ENCODE peak calls at places on chromosomes 4 and X, in nine cellular contexts. One of them, this sample, is unnamed.

GRCh38 chr4:140078366-140078765 is 75.6 kb downstream of the MAML3 start:
- DNase-seq in endodermal cell: peak; percentile 86
- DNase-seq in epithelial cell of esophagus: no peak
- DNase-seq in fibroblast of lung: no peak
- DNase-seq in heart left ventricle: peak; percentile 69
- DNase-seq in lower lobe of right lung: no peak
- DNase-seq in IMR-90: peak; percentile 51
- DNase-seq in GM12865: no peak
- DNase-seq in astrocyte of the cerebellum: no peak
- DNase-seq in this sample: no peak

GRCh38 chr4:151530230-151530629 is 121.3 kb downstream of the FHIP1A start:
- DNase-seq in endodermal cell: no peak
- DNase-seq in epithelial cell of esophagus: peak; percentile 73
- DNase-seq in fibroblast of lung: no peak
- DNase-seq in heart left ventricle: no peak
- DNase-seq in lower lobe of right lung: no peak
- DNase-seq in IMR-90: no peak
- DNase-seq in GM12865: no peak
- DNase-seq in astrocyte of the cerebellum: no peak
- DNase-seq in this sample: no peak

GRCh38 chrX:147376601-147377387 is 534.9 kb upstream of the FMR1 start:
- DNase-seq in endodermal cell: peak; percentile 65
- DNase-seq in epithelial cell of esophagus: no peak
- DNase-seq in fibroblast of lung: no peak
- DNase-seq in heart left ventricle: no peak
- DNase-seq in lower lobe of right lung: peak; percentile 4
- DNase-seq in IMR-90: no peak
- DNase-seq in GM12865: no peak
- DNase-seq in astrocyte of the cerebellum: no peak
- DNase-seq in this sample: no peak

GRCh38 chr4:1199556-1200331 is 27.4 kb upstream of the SPON2 start:
- DNase-seq in endodermal cell: peak; percentile 36
- DNase-seq in epithelial cell of esophagus: no peak
- DNase-seq in fibroblast of lung: no peak
- DNase-seq in heart left ventricle: no peak
- DNase-seq in lower lobe of right lung: no peak
- DNase-seq in IMR-90: no peak
- DNase-seq in GM12865: no peak
- DNase-seq in astrocyte of the cerebellum: no peak
- DNase-seq in this sample: no peak

GRCh38 chr4:119765951-119766350 is 137.3 kb upstream of the PDE5A start:
- DNase-seq in endodermal cell: no peak
- DNase-seq in epithelial cell of esophagus: no peak
- DNase-seq in fibroblast of lung: peak; percentile 26
- DNase-seq in heart left ventricle: no peak
- DNase-seq in lower lobe of right lung: no peak
- DNase-seq in IMR-90: no peak
- DNase-seq in GM12865: no peak
- DNase-seq in astrocyte of the cerebellum: no peak
- DNase-seq in this sample: no peak

GRCh38 chr4:80407246-80407645 is 71.7 kb downstream of the CFAP299 start:
- DNase-seq in endodermal cell: no peak
- DNase-seq in epithelial cell of esophagus: no peak
- DNase-seq in fibroblast of lung: peak; percentile 77
- DNase-seq in heart left ventricle: peak; percentile 31
- DNase-seq in lower lobe of right lung: no peak
- DNase-seq in IMR-90: peak; percentile 88
- DNase-seq in GM12865: no peak
- DNase-seq in astrocyte of the cerebellum: peak; percentile 87
- DNase-seq in this sample: no peak

GRCh38 chr4:140168474-140168873 is 14.5 kb upstream of the MAML3 start:
- DNase-seq in endodermal cell: peak; percentile 53
- DNase-seq in epithelial cell of esophagus: no peak
- DNase-seq in fibroblast of lung: no peak
- DNase-seq in heart left ventricle: no peak
- DNase-seq in lower lobe of right lung: no peak
- DNase-seq in IMR-90: peak; percentile 64
- DNase-seq in GM12865: no peak
- DNase-seq in astrocyte of the cerebellum: no peak
- DNase-seq in this sample: no peak

GRCh38 chr4:19941434-19941833 is 310.3 kb upstream of the SLIT2 start:
- DNase-seq in endodermal cell: no peak
- DNase-seq in epithelial cell of esophagus: no peak
- DNase-seq in fibroblast of lung: no peak
- DNase-seq in heart left ventricle: no peak
- DNase-seq in lower lobe of right lung: no peak
- DNase-seq in IMR-90: no peak
- DNase-seq in GM12865: no peak
- DNase-seq in astrocyte of the cerebellum: no peak
- DNase-seq in this sample: no peak

GRCh38 chr4:173288296-173288695 is 45.9 kb downstream of the HMGB2 start:
- DNase-seq in endodermal cell: peak; percentile 91
- DNase-seq in epithelial cell of esophagus: peak; percentile 76
- DNase-seq in fibroblast of lung: peak; percentile 71
- DNase-seq in heart left ventricle: peak; percentile 62
- DNase-seq in lower lobe of right lung: no peak
- DNase-seq in IMR-90: peak; percentile 57
- DNase-seq in GM12865: peak; percentile 80
- DNase-seq in astrocyte of the cerebellum: no peak
- DNase-seq in this sample: peak; percentile 1

GRCh38 chrX:18721683-18722499 is 14.4 kb downstream of the PPEF1 start:
- DNase-seq in endodermal cell: no peak
- DNase-seq in epithelial cell of esophagus: no peak
- DNase-seq in fibroblast of lung: no peak
- DNase-seq in heart left ventricle: no peak
- DNase-seq in lower lobe of right lung: no peak
- DNase-seq in IMR-90: no peak
- DNase-seq in GM12865: no peak
- DNase-seq in astrocyte of the cerebellum: no peak
- DNase-seq in this sample: no peak

GRCh38 chr4:145937021-145937861 is 1.4 kb downstream of the ZNF827 start:
- DNase-seq in endodermal cell: peak; percentile 86
- DNase-seq in epithelial cell of esophagus: peak; percentile 34
- DNase-seq in fibroblast of lung: peak; percentile 60
- DNase-seq in heart left ventricle: peak; percentile 67
- DNase-seq in lower lobe of right lung: peak; percentile 65
- DNase-seq in IMR-90: peak; percentile 57
- DNase-seq in GM12865: peak; percentile 72
- DNase-seq in astrocyte of the cerebellum: no peak
- DNase-seq in this sample: no peak

GRCh38 chr4:101682946-101683345 is 107.6 kb upstream of the BANK1 start:
- DNase-seq in endodermal cell: no peak
- DNase-seq in epithelial cell of esophagus: no peak
- DNase-seq in fibroblast of lung: no peak
- DNase-seq in heart left ventricle: no peak
- DNase-seq in lower lobe of right lung: no peak
- DNase-seq in IMR-90: no peak
- DNase-seq in GM12865: no peak
- DNase-seq in astrocyte of the cerebellum: no peak
- DNase-seq in this sample: no peak

GRCh38 chrX:44223150-44223549 is 120.3 kb downstream of the EFHC2 start:
- DNase-seq in endodermal cell: no peak
- DNase-seq in epithelial cell of esophagus: peak; percentile 81
- DNase-seq in fibroblast of lung: peak; percentile 89
- DNase-seq in heart left ventricle: no peak
- DNase-seq in lower lobe of right lung: no peak
- DNase-seq in IMR-90: peak; percentile 38
- DNase-seq in GM12865: no peak
- DNase-seq in astrocyte of the cerebellum: peak; percentile 59
- DNase-seq in this sample: peak; percentile 53

GRCh38 chr4:7466215-7466614 is 31.5 kb upstream of the PSAPL1 start:
- DNase-seq in endodermal cell: no peak
- DNase-seq in epithelial cell of esophagus: no peak
- DNase-seq in fibroblast of lung: no peak
- DNase-seq in heart left ventricle: no peak
- DNase-seq in lower lobe of right lung: no peak
- DNase-seq in IMR-90: no peak
- DNase-seq in GM12865: no peak
- DNase-seq in astrocyte of the cerebellum: no peak
- DNase-seq in this sample: no peak

GRCh38 chr4:153114771-153115321 is 89.4 kb upstream of the TRIM2 start:
- DNase-seq in endodermal cell: no peak
- DNase-seq in epithelial cell of esophagus: peak; percentile 72
- DNase-seq in fibroblast of lung: peak; percentile 72
- DNase-seq in heart left ventricle: no peak
- DNase-seq in lower lobe of right lung: no peak
- DNase-seq in IMR-90: peak; percentile 84
- DNase-seq in GM12865: no peak
- DNase-seq in astrocyte of the cerebellum: peak; percentile 49
- DNase-seq in this sample: peak; percentile 27

GRCh38 chrX:34863906-34864305 is 78.7 kb upstream of the FAM47B start:
- DNase-seq in endodermal cell: no peak
- DNase-seq in epithelial cell of esophagus: no peak
- DNase-seq in fibroblast of lung: no peak
- DNase-seq in heart left ventricle: no peak
- DNase-seq in lower lobe of right lung: no peak
- DNase-seq in IMR-90: no peak
- DNase-seq in GM12865: no peak
- DNase-seq in astrocyte of the cerebellum: no peak
- DNase-seq in this sample: no peak

GRCh38 chr4:75985116-75985515 is 5.6 kb downstream of the SDAD1 start:
- DNase-seq in endodermal cell: no peak
- DNase-seq in epithelial cell of esophagus: peak; percentile 80
- DNase-seq in fibroblast of lung: peak; percentile 69
- DNase-seq in heart left ventricle: no peak
- DNase-seq in lower lobe of right lung: no peak
- DNase-seq in IMR-90: peak; percentile 96
- DNase-seq in GM12865: no peak
- DNase-seq in astrocyte of the cerebellum: peak; percentile 34
- DNase-seq in this sample: no peak

GRCh38 chrX:140723251-140723650 is 13.7 kb downstream of the LINC00632 start:
- DNase-seq in endodermal cell: no peak
- DNase-seq in epithelial cell of esophagus: peak; percentile 6
- DNase-seq in fibroblast of lung: peak; percentile 59
- DNase-seq in heart left ventricle: no peak
- DNase-seq in lower lobe of right lung: no peak
- DNase-seq in IMR-90: peak; percentile 19
- DNase-seq in GM12865: no peak
- DNase-seq in astrocyte of the cerebellum: no peak
- DNase-seq in this sample: no peak

DNA sequence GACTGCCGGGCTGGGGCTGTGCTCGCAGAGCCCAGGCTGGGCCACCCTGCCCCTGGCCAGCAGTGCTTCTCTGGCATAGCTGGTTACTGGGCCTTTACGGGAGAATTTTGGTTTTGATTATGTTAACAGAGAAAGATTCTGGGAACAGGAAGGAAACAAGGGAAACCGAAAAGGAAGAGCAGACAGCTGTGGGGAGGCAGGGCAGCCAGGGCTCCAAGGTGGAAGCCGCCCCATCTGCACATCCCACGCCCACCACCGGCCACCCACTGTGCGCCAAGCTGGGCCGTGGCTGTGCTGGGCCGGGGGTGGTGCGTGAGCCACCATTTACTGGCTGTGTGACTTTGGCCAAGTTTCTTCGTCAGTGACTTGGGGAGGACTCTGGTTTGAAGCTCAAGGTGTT is 20.1 kb downstream of the SH3BP2 start:
- DNase-seq in endodermal cell: no peak
- DNase-seq in epithelial cell of esophagus: no peak
- DNase-seq in fibroblast of lung: no peak
- DNase-seq in heart left ventricle: no peak
- DNase-seq in lower lobe of right lung: no peak
- DNase-seq in IMR-90: no peak
- DNase-seq in GM12865: peak; percentile 30
- DNase-seq in astrocyte of the cerebellum: no peak
- DNase-seq in this sample: no peak
- H3K4me3 ChIP-seq in endodermal cell: no peak overlapping the region
- H3K4me3 ChIP-seq in epithelial cell of esophagus: no peak overlapping the region
- H3K4me3 ChIP-seq in fibroblast of lung: no peak overlapping the region
- H3K4me3 ChIP-seq in heart left ventricle: peak overlapping the region; percentile 53
- H3K4me3 ChIP-seq in lower lobe of right lung: peak overlapping the region; percentile 68
- H3K4me3 ChIP-seq in IMR-90: no peak overlapping the region
- H3K4me3 ChIP-seq in GM12865: peak overlapping the region; percentile 77
- H3K4me3 ChIP-seq in astrocyte of the cerebellum: peak overlapping the region; percentile 1
- H3K4me3 ChIP-seq in this sample: peak overlapping the region; percentile 21

GRCh38 chrX:68807818-68808217 is 21.0 kb upstream of the EFNB1 start:
- DNase-seq in endodermal cell: peak; percentile 68
- DNase-seq in epithelial cell of esophagus: no peak
- DNase-seq in fibroblast of lung: no peak
- DNase-seq in heart left ventricle: no peak
- DNase-seq in lower lobe of right lung: no peak
- DNase-seq in IMR-90: no peak
- DNase-seq in GM12865: no peak
- DNase-seq in astrocyte of the cerebellum: no peak
- DNase-seq in this sample: no peak

DNA sequence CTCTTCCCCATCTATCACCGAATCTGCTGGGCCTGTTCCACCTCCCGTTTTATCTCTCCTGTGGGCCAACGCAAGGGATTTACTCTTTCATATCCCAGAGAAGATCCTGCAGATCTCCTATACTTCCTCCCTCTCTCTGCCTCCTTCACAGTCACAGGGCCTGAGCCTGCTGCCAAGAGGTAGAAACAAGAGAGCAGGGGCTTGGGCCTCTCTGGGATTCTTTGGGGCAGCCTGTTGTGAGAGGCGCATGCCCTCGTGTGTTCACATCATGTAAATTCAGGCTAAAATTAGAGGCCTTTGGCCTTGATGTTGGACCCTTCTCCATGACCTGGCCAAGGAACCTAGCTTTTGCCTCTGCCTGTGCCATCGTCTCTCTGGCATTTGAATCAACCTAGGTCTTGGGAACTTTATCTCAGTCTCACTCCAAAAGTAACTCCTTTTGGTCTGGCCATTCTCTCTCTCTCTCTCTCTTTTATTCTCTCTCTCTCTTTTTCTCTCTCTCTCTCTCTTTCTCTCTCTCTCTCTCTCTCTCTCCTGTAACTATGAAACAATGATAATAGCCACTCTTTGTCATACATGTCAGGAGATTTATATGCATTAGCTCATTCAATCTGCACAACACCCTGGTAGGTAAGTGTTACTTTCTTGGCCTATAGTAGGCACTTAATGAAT is 20.0 kb upstream of the EFNB1 start:
- DNase-seq in endodermal cell: peak; percentile 68
- DNase-seq in epithelial cell of esophagus: no peak
- DNase-seq in fibroblast of lung: no peak
- DNase-seq in heart left ventricle: peak; percentile 47
- DNase-seq in lower lobe of right lung: no peak
- DNase-seq in IMR-90: no peak
- DNase-seq in GM12865: no peak
- DNase-seq in astrocyte of the cerebellum: no peak
- DNase-seq in this sample: no peak
- TF ChIP-seq CTCF in endodermal cell: peak; percentile 64
- TF ChIP-seq CTCF in epithelial cell of esophagus: peak; percentile 19
- TF ChIP-seq CTCF in fibroblast of lung: peak; percentile 33
- TF ChIP-seq CTCF in heart left ventricle: peak; percentile 42
- TF ChIP-seq CTCF in lower lobe of right lung: no peak
- TF ChIP-seq CTCF in IMR-90: peak; percentile 26
- TF ChIP-seq CTCF in GM12865: no peak
- TF ChIP-seq CTCF in astrocyte of the cerebellum: peak; percentile 31
- TF ChIP-seq CTCF in this sample: peak; percentile 37

GRCh38 chrX:135384161-135384836 is 37.4 kb upstream of the SMIM10L2A start:
- DNase-seq in endodermal cell: no peak
- DNase-seq in epithelial cell of esophagus: no peak
- DNase-seq in fibroblast of lung: no peak
- DNase-seq in heart left ventricle: no peak
- DNase-seq in lower lobe of right lung: no peak
- DNase-seq in IMR-90: no peak
- DNase-seq in GM12865: no peak
- DNase-seq in astrocyte of the cerebellum: no peak
- DNase-seq in this sample: no peak
- H3K4me3 ChIP-seq in endodermal cell: no peak overlapping the region
- H3K4me3 ChIP-seq in epithelial cell of esophagus: no peak overlapping the region
- H3K4me3 ChIP-seq in fibroblast of lung: no peak overlapping the region
- H3K4me3 ChIP-seq in heart left ventricle: no peak overlapping the region
- H3K4me3 ChIP-seq in lower lobe of right lung: no peak overlapping the region
- H3K4me3 ChIP-seq in IMR-90: no peak overlapping the region
- H3K4me3 ChIP-seq in GM12865: no peak overlapping the region
- H3K4me3 ChIP-seq in astrocyte of the cerebellum: no peak overlapping the region
- H3K4me3 ChIP-seq in this sample: no peak overlapping the region

GRCh38 chr4:52979020-52979419 is 116.9 kb downstream of the RASL11B start:
- DNase-seq in endodermal cell: no peak
- DNase-seq in epithelial cell of esophagus: no peak
- DNase-seq in fibroblast of lung: peak; percentile 24
- DNase-seq in heart left ventricle: no peak
- DNase-seq in lower lobe of right lung: no peak
- DNase-seq in IMR-90: no peak
- DNase-seq in GM12865: no peak
- DNase-seq in astrocyte of the cerebellum: no peak
- DNase-seq in this sample: no peak
- TF ChIP-seq CTCF in endodermal cell: peak; percentile 51
- TF ChIP-seq CTCF in epithelial cell of esophagus: no peak
- TF ChIP-seq CTCF in fibroblast of lung: no peak
- TF ChIP-seq CTCF in heart left ventricle: no peak
- TF ChIP-seq CTCF in lower lobe of right lung: no peak
- TF ChIP-seq CTCF in IMR-90: no peak
- TF ChIP-seq CTCF in GM12865: no peak
- TF ChIP-seq CTCF in astrocyte of the cerebellum: no peak
- TF ChIP-seq CTCF in this sample: peak; percentile 29